ENCODE peak calls at places on chromosomes 5 and 9, in eight cellular contexts. M, Z, O, R, U, D, S and Q are unnamed samples.

GRCh38 chr5:3122985-3123762 is 371.7 kb upstream of the IRX2 start:
- DNase-seq in Z (no peak), U (no peak), O (no peak), D (no peak), S (no peak), M (no peak), R (no peak), Q (no peak)

GRCh38 chr5:1781726-1782384 is 17.8 kb downstream of the MRPL36 start:
- DNase-seq in S (no peak), D (no peak), M (no peak), Z (no peak), O (no peak), U (no peak), R (no peak), Q (no peak)

GRCh38 chr5:179123491-179124328 is 63.5 kb downstream of the ZNF354C start:
- DNase-seq in O (no peak), R (no peak), U (no peak), S (no peak), D (no peak), Z (no peak), M (no peak), Q (no peak)

GRCh38 chr9:33988219-33988890 is 60.3 kb downstream of the UBAP2 start:
- DNase-seq in U (no peak), S (no peak), D (peak), M (no peak), R (peak), Z (peak), O (no peak), Q (no peak)

GRCh38 chr5:126610616-126611015 is 9.9 kb downstream of the PHAX start:
- DNase-seq in M (no peak), O (no peak), D (no peak), S (no peak), R (no peak), U (no peak), Z (no peak), Q (no peak)

GRCh38 chr9:21434202-21435014 is 5.8 kb upstream of the IFNA1 start:
- DNase-seq in S (no peak), Z (peak), R (peak), M (peak), D (peak), O (no peak), U (peak), Q (peak)

GRCh38 chr9:72149231-72149975 is at the start of gene GDA:
- DNase-seq in U (no peak), O (no peak), Z (no peak), R (no peak), M (no peak), D (no peak), S (no peak), Q (no peak)

GRCh38 chr9:137217276-137218211 is 4.5 kb downstream of the RNF208 start:
- DNase-seq in U (peak), Z (peak), S (no peak), M (no peak), D (no peak), O (no peak), R (no peak), Q (no peak)

GRCh38 chr9:5025416-5025815 is 40.3 kb downstream of the JAK2 start:
- DNase-seq in U (no peak), M (peak), D (no peak), R (peak), S (no peak), O (no peak), Z (no peak), Q (no peak)

GRCh38 chr9:100601216-100601615 is 23.3 kb downstream of the CAVIN4 start:
- DNase-seq in S (no peak), Z (peak), U (peak), R (peak), O (no peak), M (peak), D (peak), Q (no peak)

GRCh38 chr9:69946800-69947437 is 96.7 kb upstream of the MAMDC2 start:
- DNase-seq in U (no peak), D (peak), R (peak), Z (peak), S (no peak), M (peak), O (no peak), Q (peak)

GRCh38 chr5:5198111-5198510 is 58.0 kb downstream of the ADAMTS16 start:
- DNase-seq in D (peak), R (no peak), M (no peak), S (no peak), O (no peak), U (no peak), Z (no peak), Q (no peak)

GRCh38 chr5:106116682-106117081 is 1554.1 kb downstream of the EFNA5 start:
- DNase-seq in Z (peak), M (no peak), D (no peak), O (no peak), S (no peak), R (peak), U (no peak), Q (no peak)

GRCh38 chr5:98069876-98070512 is 703.5 kb upstream of the RGMB start:
- DNase-seq in M (peak), D (peak), R (peak), U (no peak), Z (no peak), S (no peak), O (no peak), Q (no peak)

GRCh38 chr9:93010696-93011095 is 47.8 kb upstream of the SUSD3 start:
- DNase-seq in D (no peak), Z (no peak), U (no peak), M (no peak), S (no peak), R (no peak), O (no peak), Q (no peak)

GRCh38 chr9:5532790-5533189 is 22.5 kb downstream of the PDCD1LG2 start:
- DNase-seq in S (no peak), R (no peak), U (no peak), O (no peak), Z (no peak), M (no peak), D (no peak), Q (no peak)

GRCh38 chr5:130964238-130965192 is 200.5 kb downstream of the HINT1 start:
- DNase-seq in Z (peak), M (no peak), S (no peak), U (no peak), D (peak), O (no peak), R (no peak), Q (no peak)

GRCh38 chr5:104643320-104643719 is 1080.7 kb upstream of the NUDT12 start:
- DNase-seq in U (no peak), S (no peak), D (no peak), O (no peak), M (no peak), Z (no peak), R (no peak), Q (no peak)

GRCh38 chr5:123047706-123048105 is 11.2 kb upstream of the PPIC start:
- DNase-seq in D (peak), Z (no peak), S (no peak), M (peak), O (no peak), R (peak), U (no peak), Q (no peak)

GRCh38 chr9:80213613-80214012 is 641.8 kb downstream of the TLE4 start:
- DNase-seq in Z (no peak), O (no peak), M (no peak), U (no peak), R (no peak), D (no peak), S (no peak), Q (no peak)

GRCh38 chr5:65809817-65810531 is 88.0 kb downstream of the NLN start:
- DNase-seq in S (no peak), D (peak), U (peak), M (peak), O (no peak), R (peak), Z (peak), Q (no peak)

GRCh38 chr5:155046591-155046990 is 33.0 kb downstream of the KIF4B start:
- DNase-seq in O (no peak), M (no peak), R (no peak), U (no peak), D (no peak), Z (no peak), S (no peak), Q (no peak)

GRCh38 chr9:95202076-95202681 is 115.3 kb downstream of the FANCC start:
- DNase-seq in O (no peak), M (no peak), D (no peak), R (no peak), Z (no peak), S (no peak), U (no peak), Q (no peak)

GRCh38 chr5:146426305-146426704 is 20.8 kb upstream of the TCERG1 start:
- DNase-seq in U (no peak), O (no peak), Z (no peak), D (no peak), M (no peak), R (no peak), S (no peak), Q (no peak)

GRCh38 chr5:167720676-167721260 is 570.7 kb upstream of the WWC1 start:
- DNase-seq in O (no peak), U (no peak), D (peak), R (peak), Z (peak), S (no peak), M (peak), Q (no peak)

GRCh38 chr5:14958196-14958595 is 86.6 kb upstream of the ANKH start:
- DNase-seq in D (peak), Z (peak), R (peak), S (no peak), O (no peak), U (no peak), M (peak), Q (peak)

GRCh38 chr5:66113160-66113559 is 30.9 kb upstream of the SREK1 start:
- DNase-seq in M (peak), S (no peak), R (peak), Z (peak), D (peak), O (no peak), U (no peak), Q (no peak)

GRCh38 chr9:133468777-133469455 is 9.1 kb downstream of the CACFD1 start:
- DNase-seq in S (no peak), Z (no peak), U (no peak), R (no peak), O (no peak), D (no peak), M (no peak), Q (no peak)

GRCh38 chr5:31153523-31153922 is 40.0 kb upstream of the CDH6 start:
- DNase-seq in U (no peak), O (no peak), S (no peak), R (peak), M (no peak), D (no peak), Z (no peak), Q (peak)

GRCh38 chr5:7801898-7802614 is 48.9 kb downstream of the CFAP90 start:
- DNase-seq in U (no peak), D (no peak), M (no peak), S (no peak), Z (no peak), O (no peak), R (no peak), Q (no peak)

GRCh38 chr5:56514246-56514645 is 281.1 kb upstream of the ANKRD55 start:
- DNase-seq in R (no peak), U (no peak), D (no peak), S (no peak), M (no peak), Z (no peak), O (no peak), Q (no peak)

GRCh38 chr5:173310861-173311515 is 17.2 kb downstream of the STC2 start:
- DNase-seq in D (no peak), Z (peak), U (no peak), R (peak), M (no peak), O (no peak), S (no peak), Q (no peak)
- TF ChIP-seq CTCF in D (no peak), Z (peak), U (no peak), R (no peak), M (no peak), O (no peak), S (no peak), Q (no peak)

GRCh38 chr9:89496645-89497044 is 1.3 kb downstream of the SEMA4D start:
- DNase-seq in U (peak), O (no peak), S (no peak), M (no peak), R (no peak), Z (no peak), D (no peak), Q (no peak)

GRCh38 chr9:89494199-89494598 is 3.7 kb downstream of the SEMA4D start:
- DNase-seq in M (no peak), R (no peak), O (no peak), Z (no peak), U (no peak), D (no peak), S (no peak), Q (no peak)

GRCh38 chr9:89497978-89498844 is at the start of gene SEMA4D:
- DNase-seq in O (no peak), S (no peak), Z (peak), R (peak), D (no peak), U (peak), M (peak), Q (no peak)

GRCh38 chr9:89497181-89497963 is 541 bp downstream of the SEMA4D start:
- DNase-seq in D (no peak), R (no peak), U (no peak), O (no peak), M (no peak), S (no peak), Z (no peak), Q (no peak)

GRCh38 chr9:89495824-89496555 is 1.9 kb downstream of the SEMA4D start:
- DNase-seq in Z (no peak), O (no peak), M (no peak), D (no peak), S (no peak), R (no peak), U (no peak), Q (no peak)
- H3K4me3 ChIP-seq in Z (no peak), O (peak), M (no peak), D (no peak), S (peak), R (no peak), U (no peak), Q (no peak)

GRCh38 chr5:177982072-177982727 is 13.8 kb downstream of the PROP1 start:
- DNase-seq in Z (peak), R (no peak), S (peak), M (no peak), O (no peak), U (no peak), D (no peak), Q (no peak)
- TF ChIP-seq CTCF in Z (peak), R (no peak), S (no peak), M (no peak), O (peak), U (no peak), D (no peak), Q (peak)

DNA sequence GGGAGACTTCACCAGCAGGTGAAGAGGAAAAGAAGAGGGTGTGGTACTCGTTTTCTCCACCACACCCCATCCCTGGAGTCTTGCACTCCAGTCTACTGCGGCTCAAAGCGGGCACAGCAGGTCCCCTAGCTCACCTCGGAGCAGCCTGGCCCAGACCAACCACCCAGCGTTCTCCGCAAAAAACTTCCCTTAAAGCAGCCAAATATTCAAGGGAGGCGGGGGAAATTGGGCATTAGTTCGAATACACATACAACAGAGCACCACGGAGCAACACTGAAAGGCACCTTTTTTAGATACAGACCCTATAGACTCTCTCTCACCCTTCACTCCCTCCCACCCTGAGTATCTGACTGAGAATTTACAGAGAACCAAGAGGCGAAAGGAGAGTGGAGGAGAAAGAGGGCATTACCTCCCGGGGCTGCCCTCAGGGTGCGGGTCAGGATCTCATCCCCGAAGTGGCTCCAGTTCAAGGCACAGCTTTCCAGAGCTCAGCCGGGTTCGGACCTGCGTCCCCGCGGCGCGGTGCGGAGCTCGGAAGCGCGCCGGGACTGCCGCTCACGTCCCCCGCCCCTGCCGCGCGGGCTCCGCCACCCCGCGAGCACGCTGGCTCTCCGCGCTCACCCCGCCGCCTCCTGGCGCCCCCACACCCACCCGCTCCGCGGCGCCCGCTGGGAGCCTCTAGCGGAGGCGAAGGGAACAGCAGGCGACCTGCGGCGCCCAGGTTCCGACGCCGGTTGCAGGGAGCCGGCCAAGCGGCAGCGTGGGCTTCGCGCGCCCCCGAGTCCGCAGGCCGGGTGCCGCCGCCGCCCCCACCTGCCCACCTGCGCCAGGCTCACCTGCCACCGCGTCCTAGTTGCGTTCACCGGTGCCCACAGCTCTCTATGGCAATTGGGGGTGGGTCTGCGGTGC is 1638.7 kb upstream of the C9orf72 start:
- DNase-seq in M (peak), O (no peak), D (no peak), U (no peak), Z (no peak), S (no peak), R (no peak), Q (no peak)
- H3K4me3 ChIP-seq in M (no peak), O (peak), D (peak), U (peak), Z (peak), S (peak), R (no peak), Q (no peak)

GRCh38 chr5:170348069-170348702 is 41.0 kb downstream of the KCNMB1 start:
- DNase-seq in Z (no peak), S (no peak), R (no peak), U (no peak), D (no peak), O (no peak), M (peak), Q (no peak)
- TF ChIP-seq CTCF in Z (no peak), S (no peak), R (no peak), U (no peak), D (no peak), O (no peak), M (no peak), Q (peak)